ENCODE peak calls at places on chromosome 1, in four cellular contexts. One of them, this sample, is unnamed.

GRCh38 chr1:173669491-173669941 is at the start of gene ANKRD45:
- DNase-seq in MM.1S: no peak
- DNase-seq in endothelial cell: peak
- DNase-seq in lung: peak
- DNase-seq in this sample: peak

GRCh38 chr1:54415986-54416385 is 9.8 kb upstream of the SSBP3 start:
- DNase-seq in MM.1S: no peak
- DNase-seq in endothelial cell: no peak
- DNase-seq in lung: no peak
- DNase-seq in this sample: no peak

GRCh38 chr1:23930861-23931471 is 17.8 kb upstream of the CNR2 start:
- DNase-seq in MM.1S: no peak
- DNase-seq in endothelial cell: no peak
- DNase-seq in lung: peak
- DNase-seq in this sample: peak

GRCh38 chr1:66925944-66926343 is 1.2 kb downstream of the MIER1 start:
- DNase-seq in MM.1S: peak
- DNase-seq in endothelial cell: peak
- DNase-seq in lung: no peak
- DNase-seq in this sample: no peak

GRCh38 chr1:229696385-229696784 is 70.3 kb downstream of the URB2 start:
- DNase-seq in MM.1S: no peak
- DNase-seq in endothelial cell: no peak
- DNase-seq in lung: no peak
- DNase-seq in this sample: peak

GRCh38 chr1:12407050-12407961 is 177.5 kb downstream of the VPS13D start:
- DNase-seq in MM.1S: no peak
- DNase-seq in endothelial cell: no peak
- DNase-seq in lung: no peak
- DNase-seq in this sample: peak

GRCh38 chr1:36350659-36351171 is 27.3 kb upstream of the EVA1B start:
- DNase-seq in MM.1S: no peak
- DNase-seq in endothelial cell: no peak
- DNase-seq in lung: no peak
- DNase-seq in this sample: peak

GRCh38 chr1:44822131-44822701 is 13.9 kb downstream of the BTBD19 start:
- DNase-seq in MM.1S: no peak
- DNase-seq in endothelial cell: no peak
- DNase-seq in lung: no peak
- DNase-seq in this sample: no peak

GRCh38 chr1:10347109-10347508 is 51.8 kb upstream of the PGD start:
- DNase-seq in MM.1S: no peak
- DNase-seq in endothelial cell: no peak
- DNase-seq in lung: no peak
- DNase-seq in this sample: no peak

GRCh38 chr1:160217466-160218165 is 12.4 kb downstream of the PEA15 start:
- DNase-seq in MM.1S: no peak
- DNase-seq in endothelial cell: no peak
- DNase-seq in lung: no peak
- DNase-seq in this sample: no peak

GRCh38 chr1:160220301-160220700 is 15.1 kb downstream of the PEA15 start:
- DNase-seq in MM.1S: no peak
- DNase-seq in endothelial cell: no peak
- DNase-seq in lung: no peak
- DNase-seq in this sample: no peak

GRCh38 chr1:160222521-160222920 is 17.3 kb downstream of the PEA15 start:
- DNase-seq in MM.1S: no peak
- DNase-seq in endothelial cell: no peak
- DNase-seq in lung: no peak
- DNase-seq in this sample: no peak

GRCh38 chr1:160221089-160221488 is 15.9 kb downstream of the PEA15 start:
- DNase-seq in MM.1S: no peak
- DNase-seq in endothelial cell: no peak
- DNase-seq in lung: no peak
- DNase-seq in this sample: no peak

GRCh38 chr1:160219062-160219929 is 14.1 kb downstream of the PEA15 start:
- DNase-seq in MM.1S: no peak
- DNase-seq in endothelial cell: peak
- DNase-seq in lung: no peak
- DNase-seq in this sample: peak
- TF ChIP-seq CTCF in MM.1S: peak
- TF ChIP-seq CTCF in endothelial cell: no peak
- TF ChIP-seq CTCF in lung: peak
- TF ChIP-seq CTCF in this sample: peak

DNA sequence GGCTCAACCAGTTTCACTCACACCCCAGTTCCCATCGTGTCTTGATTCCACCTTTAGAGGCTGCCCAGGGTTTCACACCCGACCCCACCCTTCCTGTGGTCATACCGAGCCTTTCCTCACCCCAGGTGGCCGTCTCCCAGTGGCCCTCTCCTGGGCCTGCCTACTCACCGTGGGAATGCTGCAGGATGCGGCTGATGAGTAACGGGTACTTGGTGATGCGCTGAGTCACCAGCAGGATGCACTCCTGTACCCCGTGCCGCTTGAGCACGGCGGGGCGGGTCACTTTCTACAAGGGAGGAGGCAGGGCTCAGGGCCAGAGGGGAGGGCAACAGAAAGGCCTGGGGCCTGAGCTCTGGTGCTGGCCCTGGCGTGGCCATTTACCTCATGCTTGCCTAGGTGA is 16.4 kb downstream of the ARHGEF2 start:
- DNase-seq in MM.1S: no peak
- DNase-seq in endothelial cell: no peak
- DNase-seq in lung: peak
- DNase-seq in this sample: peak
- TF ChIP-seq CTCF in MM.1S: no peak
- TF ChIP-seq CTCF in endothelial cell: no peak
- TF ChIP-seq CTCF in lung: no peak
- TF ChIP-seq CTCF in this sample: peak

GRCh38 chr1:69738458-69738857 is 170.7 kb downstream of the LRRC7 start:
- DNase-seq in MM.1S: no peak
- DNase-seq in endothelial cell: no peak
- DNase-seq in lung: no peak
- DNase-seq in this sample: no peak
- TF ChIP-seq CTCF in MM.1S: no peak
- TF ChIP-seq CTCF in endothelial cell: no peak
- TF ChIP-seq CTCF in lung: no peak
- TF ChIP-seq CTCF in this sample: no peak

GRCh38 chr1:19738106-19738505 is 61.6 kb downstream of the TMCO4 start:
- DNase-seq in MM.1S: no peak
- DNase-seq in endothelial cell: no peak
- DNase-seq in lung: no peak
- DNase-seq in this sample: no peak

GRCh38 chr1:19739628-19740027 is 60.1 kb downstream of the TMCO4 start:
- DNase-seq in MM.1S: no peak
- DNase-seq in endothelial cell: no peak
- DNase-seq in lung: no peak
- DNase-seq in this sample: no peak

GRCh38 chr1:19738669-19739068 is 61.0 kb downstream of the TMCO4 start:
- DNase-seq in MM.1S: no peak
- DNase-seq in endothelial cell: no peak
- DNase-seq in lung: no peak
- DNase-seq in this sample: no peak

GRCh38 chr1:19735419-19736127 is 64.1 kb downstream of the TMCO4 start:
- DNase-seq in MM.1S: no peak
- DNase-seq in endothelial cell: no peak
- DNase-seq in lung: peak
- DNase-seq in this sample: no peak

DNA sequence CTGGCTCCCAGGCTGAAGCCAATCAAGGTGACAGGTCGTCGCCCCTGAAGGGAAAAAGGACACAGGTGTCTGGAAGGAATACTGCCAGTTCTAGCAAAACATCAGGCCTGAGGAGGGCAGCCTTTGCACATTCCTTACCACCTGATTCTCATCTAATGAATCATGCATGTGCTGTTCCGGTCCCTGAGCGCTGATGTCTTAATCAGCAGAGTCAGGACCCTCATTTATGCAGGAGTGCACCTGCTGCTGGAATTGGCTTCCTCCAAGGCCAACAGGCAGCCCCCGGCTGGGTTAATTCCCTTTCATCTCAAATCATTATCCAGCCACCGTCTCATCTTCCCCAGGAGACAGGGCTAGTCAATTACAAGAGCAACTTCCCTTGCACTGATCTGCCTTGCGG is 62.3 kb downstream of the TMCO4 start:
- DNase-seq in MM.1S: no peak
- DNase-seq in endothelial cell: no peak
- DNase-seq in lung: no peak
- DNase-seq in this sample: no peak
- TF ChIP-seq CTCF in MM.1S: no peak
- TF ChIP-seq CTCF in endothelial cell: no peak
- TF ChIP-seq CTCF in lung: no peak
- TF ChIP-seq CTCF in this sample: no peak